ENCODE peak calls at places on chromosomes 3 and 15, in nine cellular contexts. U is body of pancreas; Y is IMR-90; C is Peyer's patch; B is mammary epithelial cell; F is substantia nigra; J is aorta; L is right cardiac atrium; V is CD4-positive, CD25-positive, alpha-beta regulatory T cell. I is an unnamed sample.

GRCh38 chr15:98113357-98113756 is 152.9 kb downstream of the ARRDC4 start:
- DNase-seq in U (no peak), Y (no peak), C (no peak), B (no peak), F (no peak), J (no peak), L (no peak), V (no peak), I (no peak)

GRCh38 chr3:14843321-14843720 is 24.6 kb downstream of the FGD5 start:
- DNase-seq in U (no peak), Y (no peak), C (no peak), B (no peak), F (no peak), J (peak; percentile 16), L (no peak), V (no peak), I (no peak)

GRCh38 chr3:181782306-181782924 is 70.7 kb downstream of the SOX2 start:
- DNase-seq in U (no peak), Y (no peak), C (no peak), B (peak; percentile 35), F (no peak), J (no peak), L (no peak), V (no peak), I (no peak)

GRCh38 chr3:69524826-69525225 is 138.9 kb upstream of the FRMD4B start:
- DNase-seq in U (no peak), Y (no peak), C (no peak), B (no peak), F (no peak), J (no peak), L (no peak), V (no peak), I (no peak)

GRCh38 chr3:130991126-130991525 is 35.5 kb downstream of the ASTE1 start:
- DNase-seq in U (no peak), Y (no peak), C (no peak), B (no peak), F (no peak), J (peak; percentile 10), L (no peak), V (no peak), I (no peak)

GRCh38 chr3:73576995-73577394 is 47.7 kb downstream of the PDZRN3 start:
- DNase-seq in U (no peak), Y (peak; percentile 76), C (no peak), B (peak; percentile 15), F (no peak), J (no peak), L (no peak), V (no peak), I (no peak)

GRCh38 chr15:48607846-48608245 is 37.7 kb downstream of the FBN1 start:
- DNase-seq in U (no peak), Y (no peak), C (no peak), B (no peak), F (no peak), J (no peak), L (no peak), V (no peak), I (no peak)

GRCh38 chr3:126351771-126352475 is 5.3 kb downstream of the KLF15 start:
- DNase-seq in U (no peak), Y (no peak), C (no peak), B (no peak), F (no peak), J (peak; percentile 70), L (no peak), V (no peak), I (peak; percentile 7)

GRCh38 chr15:49242820-49243219 is 72.8 kb downstream of the GALK2 start:
- DNase-seq in U (no peak), Y (peak; percentile 95), C (no peak), B (no peak), F (no peak), J (no peak), L (no peak), V (no peak), I (peak; percentile 25)

GRCh38 chr3:191361456-191361855 is 31.1 kb upstream of the UTS2B start:
- DNase-seq in U (no peak), Y (no peak), C (no peak), B (no peak), F (no peak), J (no peak), L (no peak), V (no peak), I (no peak)

GRCh38 chr3:148625991-148626390 is 71.7 kb upstream of the AGTR1 start:
- DNase-seq in U (no peak), Y (no peak), C (no peak), B (no peak), F (no peak), J (no peak), L (no peak), V (no peak), I (no peak)

GRCh38 chr3:12287727-12288465 is 974 bp upstream of the PPARG start:
- DNase-seq in U (peak; percentile 32), Y (no peak), C (no peak), B (no peak), F (no peak), J (peak; percentile 81), L (peak; percentile 84), V (no peak), I (peak; percentile 25)

GRCh38 chr3:46378426-46378942 is 7.7 kb downstream of the CCR5 start:
- DNase-seq in U (peak; percentile 67), Y (peak; percentile 40), C (peak; percentile 67), B (peak; percentile 61), F (peak; percentile 45), J (peak; percentile 85), L (peak; percentile 83), V (peak; percentile 45), I (peak; percentile 69)

GRCh38 chr3:129441215-129441614 is 1.2 kb downstream of the IFT122 start:
- DNase-seq in U (no peak), Y (no peak), C (no peak), B (peak; percentile 14), F (no peak), J (no peak), L (no peak), V (peak; percentile 20), I (no peak)

GRCh38 chr3:55690746-55691540 is 203.8 kb upstream of the WNT5A start:
- DNase-seq in U (no peak), Y (no peak), C (no peak), B (no peak), F (no peak), J (no peak), L (no peak), V (no peak), I (no peak)

GRCh38 chr15:51776952-51777574 is 25.7 kb downstream of the TMOD2 start:
- DNase-seq in U (peak; percentile 76), Y (peak; percentile 77), C (peak; percentile 48), B (peak; percentile 92), F (peak; percentile 71), J (no peak), L (no peak), V (peak; percentile 66), I (peak; percentile 80)

GRCh38 chr3:178950676-178951075 is 120.9 kb downstream of the ZMAT3 start:
- DNase-seq in U (no peak), Y (no peak), C (no peak), B (peak; percentile 85), F (no peak), J (no peak), L (no peak), V (no peak), I (no peak)

GRCh38 chr3:73602171-73602570 is 22.6 kb downstream of the PDZRN3 start:
- DNase-seq in U (no peak), Y (peak; percentile 94), C (no peak), B (peak; percentile 41), F (no peak), J (no peak), L (peak; percentile 39), V (no peak), I (no peak)

GRCh38 chr3:124063168-124063909 is 71.4 kb upstream of the ROPN1 start:
- DNase-seq in U (no peak), Y (peak; percentile 60), C (no peak), B (no peak), F (no peak), J (no peak), L (no peak), V (no peak), I (no peak)

GRCh38 chr3:30085486-30085885 is 520.9 kb upstream of the TGFBR2 start:
- DNase-seq in U (no peak), Y (no peak), C (no peak), B (no peak), F (no peak), J (no peak), L (no peak), V (no peak), I (no peak)

GRCh38 chr15:100189319-100189718 is 152.5 kb downstream of the ADAMTS17 start:
- DNase-seq in U (no peak), Y (no peak), C (no peak), B (no peak), F (no peak), J (no peak), L (no peak), V (no peak), I (no peak)

GRCh38 chr15:67063689-67064606 is 1.5 kb upstream of the SMAD3 start:
- DNase-seq in U (peak; percentile 74), Y (peak; percentile 17), C (peak; percentile 72), B (no peak), F (no peak), J (no peak), L (peak; percentile 76), V (no peak), I (no peak)

GRCh38 chr15:36632196-36632595 is 52.8 kb downstream of the CDIN1 start:
- DNase-seq in U (no peak), Y (peak; percentile 75), C (no peak), B (peak; percentile 83), F (no peak), J (no peak), L (no peak), V (no peak), I (no peak)

GRCh38 chr3:50237754-50238548 is 1.9 kb downstream of the GNAI2 start:
- DNase-seq in U (peak; percentile 72), Y (peak; percentile 82), C (peak; percentile 91), B (peak; percentile 88), F (peak; percentile 65), J (peak; percentile 96), L (peak; percentile 96), V (peak; percentile 86), I (peak; percentile 91)
- H3K27ac ChIP-seq in U (peak overlapping the region; percentile 76), Y (peak overlapping the region; percentile 97), C (peak overlapping the region; percentile 90), B (peak overlapping the region; percentile 70), F (peak overlapping the region; percentile 88), J (peak overlapping the region; percentile 46), L (peak overlapping the region; percentile 91), V (peak overlapping the region; percentile 83), I (peak overlapping the region; percentile 81)

GRCh38 chr3:95351158-95351557 is 1288.3 kb downstream of the NSUN3 start:
- DNase-seq in U (no peak), Y (no peak), C (no peak), B (no peak), F (no peak), J (no peak), L (no peak), V (no peak), I (no peak)
- H3K27ac ChIP-seq in U (no peak overlapping the region), Y (no peak overlapping the region), C (no peak overlapping the region), B (no peak overlapping the region), F (no peak overlapping the region), J (no peak overlapping the region), L (no peak overlapping the region), V (no peak overlapping the region), I (no peak overlapping the region)

GRCh38 chr15:74865316-74865715 is 7.8 kb downstream of the SCAMP2 start:
- DNase-seq in U (no peak), Y (no peak), C (no peak), B (peak; percentile 21), F (no peak), J (no peak), L (no peak), V (no peak), I (no peak)
- H3K27ac ChIP-seq in U (no peak overlapping the region), Y (no peak overlapping the region), C (no peak overlapping the region), B (peak overlapping the region; percentile 37), F (no peak overlapping the region), J (no peak overlapping the region), L (no peak overlapping the region), V (no peak overlapping the region), I (no peak overlapping the region)

GRCh38 chr3:150410311-150411105 is 2.4 kb downstream of the TSC22D2 start:
- DNase-seq in U (peak; percentile 71), Y (peak; percentile 32), C (peak; percentile 17), B (peak; percentile 47), F (peak; percentile 5), J (peak; percentile 82), L (peak; percentile 78), V (peak; percentile 31), I (peak; percentile 56)
- H3K27ac ChIP-seq in U (peak overlapping the region; percentile 97), Y (peak overlapping the region; percentile 97), C (peak overlapping the region; percentile 99), B (peak overlapping the region; percentile 85), F (peak overlapping the region; percentile 97), J (no peak overlapping the region), L (peak overlapping the region; percentile 99), V (no peak overlapping the region), I (peak overlapping the region; percentile 100)